ENCODE peak calls at places on chromosomes 11 and 22, in six cellular contexts. A, U, V, J, Z and T are unnamed samples.

GRCh38 chr11:747176-748006 is at the start of gene TALDO1:
- DNase-seq in J (peak; percentile 95), A (peak; percentile 91), V (peak; percentile 92), Z (peak; percentile 76), U (peak; percentile 93), T (peak; percentile 93)

GRCh38 chr11:3156661-3157311 is 8.3 kb downstream of the OSBPL5 start:
- DNase-seq in V (no peak), U (no peak), A (no peak), J (no peak), Z (no peak), T (peak; percentile 13)

GRCh38 chr11:113664981-113665710 is 41.0 kb downstream of the TMPRSS5 start:
- DNase-seq in U (no peak), J (no peak), Z (no peak), V (no peak), A (no peak), T (no peak)

GRCh38 chr11:76277298-76278175 is 71.2 kb upstream of the WNT11 start:
- DNase-seq in V (no peak), Z (no peak), A (no peak), U (no peak), J (no peak), T (no peak)

GRCh38 chr22:37187552-37187890 is 526 bp downstream of the C1QTNF6 start:
- DNase-seq in J (no peak), Z (no peak), A (no peak), V (no peak), U (no peak), T (no peak)

GRCh38 chr22:26445577-26446275 is 16.7 kb downstream of the ASPHD2 start:
- DNase-seq in Z (no peak), J (no peak), V (no peak), A (no peak), U (no peak), T (no peak)

GRCh38 chr11:108958446-108959123 is 293.7 kb downstream of the DDX10 start:
- DNase-seq in Z (no peak), A (no peak), V (no peak), J (peak; percentile 88), U (no peak), T (no peak)

GRCh38 chr11:128419012-128419767 is 168.2 kb downstream of the ETS1 start:
- DNase-seq in A (no peak), J (no peak), U (no peak), V (no peak), Z (no peak), T (no peak)

GRCh38 chr22:22085702-22086500 is 103.3 kb upstream of the TOP3B start:
- DNase-seq in J (no peak), V (no peak), A (no peak), Z (no peak), U (no peak), T (no peak)

GRCh38 chr11:45209904-45210699 is 63.7 kb downstream of the PRDM11 start:
- DNase-seq in V (peak; percentile 39), A (no peak), Z (peak; percentile 74), U (peak; percentile 84), J (no peak), T (peak; percentile 94)

GRCh38 chr11:107331728-107332127 is 125.9 kb downstream of the CWF19L2 start:
- DNase-seq in J (no peak), Z (no peak), U (no peak), V (no peak), A (no peak), T (no peak)

GRCh38 chr11:122741613-122742012 is 86.1 kb downstream of the UBASH3B start:
- DNase-seq in Z (peak; percentile 46), U (peak; percentile 41), J (no peak), A (peak; percentile 51), V (no peak), T (peak; percentile 33)

GRCh38 chr11:15650105-15650938 is 535.6 kb downstream of the INSC start:
- DNase-seq in U (peak; percentile 96), J (peak; percentile 86), V (peak; percentile 94), Z (peak; percentile 88), A (peak; percentile 91), T (peak; percentile 96)
- H3K4me3 ChIP-seq in U (peak overlapping the region; percentile 29), J (peak overlapping the region; percentile 51), V (no peak overlapping the region), Z (peak overlapping the region; percentile 31), A (peak overlapping the region; percentile 18), T (peak overlapping the region; percentile 62)

GRCh38 chr11:130340671-130341319 is 26.1 kb upstream of the ZBTB44 start:
- DNase-seq in A (no peak), V (no peak), U (no peak), Z (no peak), J (no peak), T (no peak)
- H3K27ac ChIP-seq in A (no peak overlapping the region), V (no peak overlapping the region), U (no peak overlapping the region), Z (no peak overlapping the region), J (no peak overlapping the region), T (no peak overlapping the region)

GRCh38 chr11:133983660-133984316 is 27.0 kb upstream of the IGSF9B start:
- DNase-seq in A (no peak), U (no peak), V (no peak), Z (no peak), J (no peak), T (no peak)

GRCh38 chr11:133984828-133985227 is 28.1 kb upstream of the IGSF9B start:
- DNase-seq in A (no peak), U (no peak), V (no peak), Z (no peak), J (no peak), T (no peak)

GRCh38 chr11:133981156-133981555 is 24.4 kb upstream of the IGSF9B start:
- DNase-seq in Z (no peak), V (no peak), U (peak; percentile 69), A (no peak), J (no peak), T (peak; percentile 59)

GRCh38 chr11:133982151-133982550 is 25.4 kb upstream of the IGSF9B start:
- DNase-seq in J (no peak), Z (no peak), A (no peak), V (no peak), U (no peak), T (no peak)

GRCh38 chr11:133982901-133983300 is 26.1 kb upstream of the IGSF9B start:
- DNase-seq in V (no peak), A (no peak), U (no peak), Z (no peak), J (no peak), T (no peak)
- H3K4me3 ChIP-seq in V (no peak overlapping the region), A (no peak overlapping the region), U (no peak overlapping the region), Z (no peak overlapping the region), J (no peak overlapping the region), T (no peak overlapping the region)

GRCh38 chr22:38223289-38223960 is 21.6 kb downstream of the MAFF start:
- DNase-seq in Z (no peak), J (no peak), V (no peak), U (no peak), A (no peak), T (no peak)
- H3K27ac ChIP-seq in Z (no peak overlapping the region), J (no peak overlapping the region), V (no peak overlapping the region), U (peak overlapping the region; percentile 44), A (no peak overlapping the region), T (peak overlapping the region; percentile 46)

DNA sequence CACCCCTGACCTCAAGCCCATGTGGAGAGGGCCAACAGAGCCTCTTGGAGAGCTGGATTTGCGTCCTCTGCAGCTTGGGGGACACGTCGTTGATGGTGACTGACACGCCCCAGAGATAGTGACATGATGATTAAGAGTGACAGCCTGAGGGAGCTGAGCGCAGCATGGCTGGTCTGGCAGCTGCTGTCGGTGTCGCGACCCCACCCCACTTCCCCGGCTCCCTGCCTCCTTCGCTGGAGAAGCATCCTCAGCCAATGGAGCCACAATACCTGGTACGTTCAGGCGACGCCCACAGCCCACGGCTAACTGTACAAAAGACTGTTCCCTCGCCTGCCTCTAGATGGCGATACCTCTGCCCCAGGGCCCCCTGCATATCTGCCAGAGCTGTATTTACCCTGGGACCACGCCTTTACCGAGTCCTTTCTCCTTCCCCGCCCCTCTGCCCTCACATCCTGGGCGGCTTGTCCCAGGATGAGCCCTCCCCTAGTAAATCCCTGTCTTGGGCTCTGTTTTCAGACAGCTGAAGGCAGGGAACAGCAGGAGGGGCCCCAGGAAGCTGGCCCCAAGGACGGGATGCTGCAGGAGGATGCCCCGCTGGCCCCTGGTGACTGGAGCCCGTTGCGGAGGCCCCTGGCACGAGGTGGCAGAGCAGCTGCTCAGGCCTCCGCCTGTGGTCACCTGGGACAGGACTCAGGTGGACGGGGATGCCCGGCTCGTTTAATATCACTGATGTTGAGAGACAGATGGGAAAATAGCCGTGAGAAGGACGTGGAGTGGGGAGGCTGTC is 90.6 kb downstream of the RPS6KA4 start:
- DNase-seq in V (peak; percentile 73), A (peak; percentile 58), U (peak; percentile 52), J (peak; percentile 75), Z (peak; percentile 28), T (peak; percentile 36)
- H3K4me3 ChIP-seq in V (no peak overlapping the region), A (peak overlapping the region; percentile 28), U (peak overlapping the region; percentile 10), J (peak overlapping the region; percentile 51), Z (peak overlapping the region; percentile 35), T (peak overlapping the region; percentile 57)

GRCh38 chr11:62846177-62846576 is 6.8 kb upstream of the WDR74 start:
- DNase-seq in A (no peak), J (no peak), V (no peak), Z (no peak), U (no peak), T (no peak)

GRCh38 chr11:62841361-62842170 is 2.2 kb upstream of the WDR74 start:
- DNase-seq in Z (peak; percentile 87), V (peak; percentile 85), A (peak; percentile 90), U (peak; percentile 91), J (peak; percentile 96), T (peak; percentile 79)

GRCh38 chr11:62847767-62848314 is 8.5 kb upstream of the WDR74 start:
- DNase-seq in V (no peak), Z (no peak), A (no peak), U (no peak), J (no peak), T (no peak)

GRCh38 chr11:62842171-62842717 is 2.9 kb upstream of the WDR74 start:
- DNase-seq in V (peak; percentile 34), Z (no peak), J (no peak), U (peak; percentile 52), A (no peak), T (peak; percentile 27)

GRCh38 chr11:62844154-62844553 is 4.8 kb upstream of the WDR74 start:
- DNase-seq in J (no peak), V (no peak), U (no peak), Z (no peak), A (no peak), T (no peak)
- H3K27ac ChIP-seq in J (no peak overlapping the region), V (no peak overlapping the region), U (no peak overlapping the region), Z (no peak overlapping the region), A (no peak overlapping the region), T (no peak overlapping the region)

GRCh38 chr11:46333129-46333947 is 13.9 kb upstream of the DGKZ start:
- DNase-seq in U (no peak), Z (no peak), J (no peak), A (no peak), V (no peak), T (no peak)
- H3K4me3 ChIP-seq in U (peak overlapping the region; percentile 39), Z (peak overlapping the region; percentile 42), J (no peak overlapping the region), A (no peak overlapping the region), V (peak overlapping the region; percentile 3), T (peak overlapping the region; percentile 71)

DNA sequence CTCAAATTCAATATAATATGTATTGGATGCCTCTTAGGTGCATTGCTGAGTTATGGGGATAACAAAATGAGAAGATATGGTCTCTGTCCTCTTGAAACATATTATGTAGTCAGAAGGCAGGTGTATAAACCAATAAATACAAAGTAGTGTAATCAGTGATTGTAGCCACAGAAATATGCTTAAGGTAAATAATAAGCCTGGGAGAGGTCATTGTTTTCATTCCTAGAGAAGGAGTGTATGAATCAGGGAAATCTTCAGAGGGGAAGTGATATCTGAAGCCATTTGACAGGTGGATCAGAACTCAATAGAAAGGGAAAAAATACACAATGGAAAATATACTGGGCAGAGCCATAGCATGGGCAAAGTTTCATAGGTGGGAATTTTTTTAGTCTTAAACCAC is 192.7 kb downstream of the FAT3 start:
- DNase-seq in Z (no peak), V (no peak), J (no peak), U (no peak), A (no peak), T (no peak)
- H3K27ac ChIP-seq in Z (no peak overlapping the region), V (no peak overlapping the region), J (no peak overlapping the region), U (no peak overlapping the region), A (no peak overlapping the region), T (no peak overlapping the region)